ENCODE peak calls at places on chromosomes 3 and 15, in eight cellular contexts. One of them, this sample, is unnamed.

GRCh38 chr3:48425281-48425812 is 4.5 kb downstream of the PLXNB1 start:
- DNase-seq in psoas muscle: no peak
- DNase-seq in substantia nigra: no peak
- DNase-seq in stimulated activated CD8-positive, alpha-beta memory T cell treated with anti-CD3 and anti-CD28 coated beads, Interleukin-4, amount 100 ng/mL, for 48 hours: no peak
- DNase-seq in stimulated activated CD4-positive, alpha-beta T cell treated with anti-CD3 and anti-CD28 coated beads, Interleukin-12 subunit alpha, Interleukin-12 subunit beta, amount 100 ng/mL, for 48 hours: no peak
- DNase-seq in astrocyte of the spinal cord: no peak
- DNase-seq in heart left ventricle: peak
- DNase-seq in GM13976: no peak
- DNase-seq in this sample: no peak

GRCh38 chr3:49799761-49800160 is at the start of gene CDHR4:
- DNase-seq in psoas muscle: peak
- DNase-seq in stimulated activated CD4-positive, alpha-beta T cell treated with anti-CD3 and anti-CD28 coated beads, Interleukin-12 subunit alpha, Interleukin-12 subunit beta, amount 100 ng/mL, for 48 hours: no peak
- DNase-seq in stimulated activated CD8-positive, alpha-beta memory T cell treated with anti-CD3 and anti-CD28 coated beads, Interleukin-4, amount 100 ng/mL, for 48 hours: no peak
- DNase-seq in astrocyte of the spinal cord: peak
- DNase-seq in substantia nigra: no peak
- DNase-seq in heart left ventricle: no peak
- DNase-seq in GM13976: no peak
- DNase-seq in this sample: no peak

GRCh38 chr3:184560992-184561328 is 625 bp upstream of the EPHB3 start:
- DNase-seq in substantia nigra: no peak
- DNase-seq in GM13976: no peak
- DNase-seq in psoas muscle: no peak
- DNase-seq in stimulated activated CD4-positive, alpha-beta T cell treated with anti-CD3 and anti-CD28 coated beads, Interleukin-12 subunit alpha, Interleukin-12 subunit beta, amount 100 ng/mL, for 48 hours: no peak
- DNase-seq in heart left ventricle: peak
- DNase-seq in astrocyte of the spinal cord: no peak
- DNase-seq in stimulated activated CD8-positive, alpha-beta memory T cell treated with anti-CD3 and anti-CD28 coated beads, Interleukin-4, amount 100 ng/mL, for 48 hours: no peak
- DNase-seq in this sample: no peak

GRCh38 chr3:113063126-113063894 is 72.5 kb downstream of the GTPBP8 start:
- DNase-seq in astrocyte of the spinal cord: no peak
- DNase-seq in stimulated activated CD8-positive, alpha-beta memory T cell treated with anti-CD3 and anti-CD28 coated beads, Interleukin-4, amount 100 ng/mL, for 48 hours: no peak
- DNase-seq in substantia nigra: no peak
- DNase-seq in heart left ventricle: no peak
- DNase-seq in GM13976: no peak
- DNase-seq in stimulated activated CD4-positive, alpha-beta T cell treated with anti-CD3 and anti-CD28 coated beads, Interleukin-12 subunit alpha, Interleukin-12 subunit beta, amount 100 ng/mL, for 48 hours: no peak
- DNase-seq in psoas muscle: no peak
- DNase-seq in this sample: no peak

GRCh38 chr15:60119101-60119500 is 115.0 kb downstream of the FOXB1 start:
- DNase-seq in psoas muscle: no peak
- DNase-seq in GM13976: no peak
- DNase-seq in heart left ventricle: no peak
- DNase-seq in substantia nigra: no peak
- DNase-seq in stimulated activated CD8-positive, alpha-beta memory T cell treated with anti-CD3 and anti-CD28 coated beads, Interleukin-4, amount 100 ng/mL, for 48 hours: no peak
- DNase-seq in stimulated activated CD4-positive, alpha-beta T cell treated with anti-CD3 and anti-CD28 coated beads, Interleukin-12 subunit alpha, Interleukin-12 subunit beta, amount 100 ng/mL, for 48 hours: no peak
- DNase-seq in astrocyte of the spinal cord: no peak
- DNase-seq in this sample: no peak

GRCh38 chr3:125240496-125240895 is 27.9 kb upstream of the SLC12A8 start:
- DNase-seq in substantia nigra: no peak
- DNase-seq in heart left ventricle: no peak
- DNase-seq in psoas muscle: no peak
- DNase-seq in stimulated activated CD4-positive, alpha-beta T cell treated with anti-CD3 and anti-CD28 coated beads, Interleukin-12 subunit alpha, Interleukin-12 subunit beta, amount 100 ng/mL, for 48 hours: no peak
- DNase-seq in GM13976: no peak
- DNase-seq in stimulated activated CD8-positive, alpha-beta memory T cell treated with anti-CD3 and anti-CD28 coated beads, Interleukin-4, amount 100 ng/mL, for 48 hours: no peak
- DNase-seq in astrocyte of the spinal cord: no peak
- DNase-seq in this sample: no peak

GRCh38 chr3:61030469-61031035 is 220.7 kb downstream of the FHIT start:
- DNase-seq in astrocyte of the spinal cord: peak
- DNase-seq in psoas muscle: no peak
- DNase-seq in stimulated activated CD4-positive, alpha-beta T cell treated with anti-CD3 and anti-CD28 coated beads, Interleukin-12 subunit alpha, Interleukin-12 subunit beta, amount 100 ng/mL, for 48 hours: no peak
- DNase-seq in GM13976: no peak
- DNase-seq in substantia nigra: no peak
- DNase-seq in heart left ventricle: no peak
- DNase-seq in stimulated activated CD8-positive, alpha-beta memory T cell treated with anti-CD3 and anti-CD28 coated beads, Interleukin-4, amount 100 ng/mL, for 48 hours: no peak
- DNase-seq in this sample: no peak

GRCh38 chr3:38157562-38157961 is 7.8 kb upstream of the OXSR1 start:
- DNase-seq in astrocyte of the spinal cord: no peak
- DNase-seq in stimulated activated CD4-positive, alpha-beta T cell treated with anti-CD3 and anti-CD28 coated beads, Interleukin-12 subunit alpha, Interleukin-12 subunit beta, amount 100 ng/mL, for 48 hours: no peak
- DNase-seq in GM13976: no peak
- DNase-seq in substantia nigra: no peak
- DNase-seq in stimulated activated CD8-positive, alpha-beta memory T cell treated with anti-CD3 and anti-CD28 coated beads, Interleukin-4, amount 100 ng/mL, for 48 hours: no peak
- DNase-seq in psoas muscle: no peak
- DNase-seq in heart left ventricle: no peak
- DNase-seq in this sample: no peak

GRCh38 chr3:9765865-9766264 is 3.9 kb downstream of the CAMK1 start:
- DNase-seq in heart left ventricle: no peak
- DNase-seq in substantia nigra: no peak
- DNase-seq in psoas muscle: no peak
- DNase-seq in astrocyte of the spinal cord: no peak
- DNase-seq in stimulated activated CD4-positive, alpha-beta T cell treated with anti-CD3 and anti-CD28 coated beads, Interleukin-12 subunit alpha, Interleukin-12 subunit beta, amount 100 ng/mL, for 48 hours: no peak
- DNase-seq in stimulated activated CD8-positive, alpha-beta memory T cell treated with anti-CD3 and anti-CD28 coated beads, Interleukin-4, amount 100 ng/mL, for 48 hours: no peak
- DNase-seq in GM13976: no peak
- DNase-seq in this sample: no peak

GRCh38 chr3:16460886-16461285 is 52.6 kb downstream of the RFTN1 start:
- DNase-seq in stimulated activated CD8-positive, alpha-beta memory T cell treated with anti-CD3 and anti-CD28 coated beads, Interleukin-4, amount 100 ng/mL, for 48 hours: no peak
- DNase-seq in stimulated activated CD4-positive, alpha-beta T cell treated with anti-CD3 and anti-CD28 coated beads, Interleukin-12 subunit alpha, Interleukin-12 subunit beta, amount 100 ng/mL, for 48 hours: no peak
- DNase-seq in GM13976: no peak
- DNase-seq in astrocyte of the spinal cord: no peak
- DNase-seq in substantia nigra: no peak
- DNase-seq in psoas muscle: no peak
- DNase-seq in heart left ventricle: no peak
- DNase-seq in this sample: no peak

GRCh38 chr15:95134306-95135100 is 903.1 kb downstream of the MCTP2 start:
- DNase-seq in GM13976: no peak
- DNase-seq in heart left ventricle: no peak
- DNase-seq in substantia nigra: no peak
- DNase-seq in stimulated activated CD8-positive, alpha-beta memory T cell treated with anti-CD3 and anti-CD28 coated beads, Interleukin-4, amount 100 ng/mL, for 48 hours: no peak
- DNase-seq in psoas muscle: no peak
- DNase-seq in astrocyte of the spinal cord: peak
- DNase-seq in stimulated activated CD4-positive, alpha-beta T cell treated with anti-CD3 and anti-CD28 coated beads, Interleukin-12 subunit alpha, Interleukin-12 subunit beta, amount 100 ng/mL, for 48 hours: no peak
- DNase-seq in this sample: no peak

GRCh38 chr3:24245056-24245455 is 249.6 kb downstream of the THRB start:
- DNase-seq in GM13976: no peak
- DNase-seq in stimulated activated CD8-positive, alpha-beta memory T cell treated with anti-CD3 and anti-CD28 coated beads, Interleukin-4, amount 100 ng/mL, for 48 hours: no peak
- DNase-seq in heart left ventricle: no peak
- DNase-seq in stimulated activated CD4-positive, alpha-beta T cell treated with anti-CD3 and anti-CD28 coated beads, Interleukin-12 subunit alpha, Interleukin-12 subunit beta, amount 100 ng/mL, for 48 hours: no peak
- DNase-seq in astrocyte of the spinal cord: no peak
- DNase-seq in substantia nigra: no peak
- DNase-seq in psoas muscle: no peak
- DNase-seq in this sample: no peak

This sample was measured in CD14-positive monocyte.